ENCODE peak calls at places on chromosomes 1 and 21, in seven cellular contexts. M is HepG2, V is GM12878, R is SK-N-SH, O is GM12891, W is K562, B is H1. J is an unnamed sample.

GRCh38 chr1:224116131-224116530 is 2.2 kb downstream of the FBXO28 start:
- DNase-seq in V (peak; percentile 47), M (peak; percentile 47), R (peak; percentile 26), W (peak; percentile 34), B (no peak), O (no peak), J (no peak)

GRCh38 chr1:110785612-110786011 is 87.3 kb upstream of the CD53 start:
- DNase-seq in M (no peak), B (no peak), V (no peak), O (no peak), W (no peak), R (no peak), J (no peak)

GRCh38 chr1:185964946-185965345 is 230.8 kb downstream of the HMCN1 start:
- DNase-seq in O (no peak), W (no peak), V (no peak), R (no peak), B (no peak), M (no peak), J (no peak)

GRCh38 chr1:55536466-55536865 is 321.3 kb upstream of the USP24 start:
- DNase-seq in O (no peak), B (no peak), W (no peak), V (no peak), R (no peak), M (no peak), J (no peak)

GRCh38 chr1:205563927-205564441 is 59.5 kb downstream of the CDK18 start:
- DNase-seq in V (no peak), B (no peak), R (no peak), O (no peak), M (no peak), W (no peak), J (no peak)

GRCh38 chr21:45999581-46000181 is 18.1 kb downstream of the COL6A1 start:
- DNase-seq in W (no peak), V (no peak), R (no peak), M (no peak), O (no peak), B (no peak), J (no peak)

GRCh38 chr1:161180643-161181042 is 3.3 kb upstream of the B4GALT3 start:
- DNase-seq in M (no peak), W (no peak), O (no peak), V (no peak), B (no peak), R (no peak), J (no peak)

GRCh38 chr21:44804762-44805161 is 3.1 kb upstream of the UBE2G2 start:
- DNase-seq in M (no peak), V (no peak), B (no peak), R (peak; percentile 71), O (no peak), W (no peak), J (no peak)

GRCh38 chr1:106268070-106268469 is 788.4 kb upstream of the PRMT6 start:
- DNase-seq in M (peak; percentile 3), O (no peak), B (no peak), W (no peak), R (no peak), V (no peak), J (no peak)

GRCh38 chr1:155061381-155062150 is 2.0 kb upstream of the EFNA4 start:
- DNase-seq in W (peak; percentile 77), V (peak; percentile 96), B (no peak), R (peak; percentile 88), M (peak; percentile 75), O (peak; percentile 91), J (peak; percentile 91)

GRCh38 chr1:155060736-155061135 is 2.8 kb upstream of the EFNA4 start:
- DNase-seq in W (no peak), M (no peak), O (no peak), R (no peak), B (no peak), V (no peak), J (no peak)

GRCh38 chr1:155062702-155063411 is 683 bp upstream of the EFNA4 start:
- DNase-seq in R (peak; percentile 47), V (no peak), M (peak; percentile 38), O (peak; percentile 82), B (no peak), W (peak; percentile 72), J (peak; percentile 75)

GRCh38 chr1:155063550-155064108 is at the start of gene EFNA4:
- DNase-seq in M (peak; percentile 82), W (peak; percentile 91), B (no peak), O (peak; percentile 91), R (peak; percentile 95), V (no peak), J (peak; percentile 89)

DNA sequence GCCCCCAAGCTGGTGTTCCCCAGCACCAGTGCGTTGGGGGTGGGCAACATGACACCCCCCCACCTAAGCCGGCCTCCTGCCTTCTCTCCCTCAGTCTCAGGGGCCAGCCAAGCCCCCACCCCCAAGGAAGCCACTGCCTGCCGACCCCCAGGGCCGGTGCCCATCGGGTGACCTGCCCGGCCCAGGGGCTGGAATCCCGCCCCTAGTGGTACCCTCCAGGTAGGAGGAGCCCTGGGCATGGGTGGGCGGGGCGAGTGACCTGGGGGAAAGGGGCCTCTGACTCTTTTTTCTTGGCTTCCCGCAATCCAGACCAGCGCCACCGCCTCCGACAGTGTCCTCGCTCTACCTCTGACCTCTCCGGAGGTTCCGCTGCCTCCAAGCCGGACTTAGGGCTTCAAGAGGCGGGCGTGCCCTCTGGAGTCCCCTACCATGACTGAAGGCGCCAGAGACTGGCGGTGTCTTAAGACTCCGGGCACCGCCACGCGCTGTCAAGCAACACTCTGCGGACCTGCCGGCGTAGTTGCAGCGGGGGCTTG is 1.3 kb upstream of the EFNA4 start:
- DNase-seq in O (no peak), V (no peak), M (no peak), B (no peak), R (peak; percentile 59), W (peak; percentile 22), J (no peak)
- TF ChIP-seq TAF1 in O (no peak), V (no peak), M (no peak), B (no peak), R (no peak), W (no peak), J (no peak)

DNA sequence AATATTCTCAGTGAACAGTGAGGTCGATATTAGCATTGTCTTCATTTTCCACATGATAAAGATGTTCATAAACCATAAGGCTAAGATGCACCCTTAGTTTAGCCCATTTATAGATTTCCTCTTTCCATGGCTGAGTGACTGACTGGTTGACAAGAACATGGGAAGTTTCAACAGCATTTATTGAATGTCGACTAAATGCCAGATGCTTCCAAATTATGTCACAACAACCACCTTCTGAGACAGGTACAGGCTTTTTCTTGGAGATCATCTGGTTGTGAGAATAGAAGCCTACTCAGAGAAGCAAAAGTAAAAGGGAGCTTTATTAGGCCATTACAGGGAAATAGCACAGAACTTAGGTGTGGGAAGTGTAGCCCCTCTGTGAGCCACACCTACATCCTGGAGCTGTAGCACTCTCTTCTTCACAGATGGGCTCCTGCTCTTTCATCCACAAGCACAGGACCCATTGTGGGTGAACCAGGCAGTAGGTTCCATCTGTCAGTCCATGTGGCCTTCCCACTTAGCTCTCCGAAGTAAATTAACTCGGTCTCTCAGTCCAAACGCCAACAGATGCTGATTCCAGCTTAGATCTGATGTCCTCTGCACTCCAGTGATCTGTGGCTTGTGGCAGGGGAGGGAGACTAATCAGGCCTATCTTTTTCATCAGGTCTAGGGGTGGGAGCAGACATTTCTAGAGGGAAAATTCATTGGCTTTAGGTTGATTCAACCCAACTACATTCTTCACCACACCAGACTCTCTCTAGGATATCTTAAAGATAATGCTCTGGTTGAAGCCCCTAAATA is 14.3 kb downstream of the ATP2B4 start:
- DNase-seq in W (peak; percentile 49), R (peak; percentile 74), V (no peak), M (no peak), B (no peak), O (no peak), J (no peak)
- TF ChIP-seq POLR2AphosphoS5 in W (no peak), R (no peak), V (no peak), M (no peak), B (no peak), O (no peak), J (no peak)

GRCh38 chr1:51266181-51266580 is 30.1 kb downstream of the RNF11 start:
- DNase-seq in M (no peak), V (no peak), O (no peak), W (no peak), B (no peak), R (no peak), J (no peak)

GRCh38 chr1:51266791-51267190 is 30.7 kb downstream of the RNF11 start:
- DNase-seq in O (no peak), V (no peak), B (no peak), W (no peak), R (no peak), M (no peak), J (no peak)

GRCh38 chr1:51265618-51266017 is 29.5 kb downstream of the RNF11 start:
- DNase-seq in R (no peak), O (no peak), B (no peak), W (no peak), M (no peak), V (no peak), J (no peak)

GRCh38 chr1:51263147-51263850 is 27.2 kb downstream of the RNF11 start:
- DNase-seq in O (no peak), B (no peak), W (no peak), V (no peak), R (peak; percentile 28), M (no peak), J (no peak)

DNA sequence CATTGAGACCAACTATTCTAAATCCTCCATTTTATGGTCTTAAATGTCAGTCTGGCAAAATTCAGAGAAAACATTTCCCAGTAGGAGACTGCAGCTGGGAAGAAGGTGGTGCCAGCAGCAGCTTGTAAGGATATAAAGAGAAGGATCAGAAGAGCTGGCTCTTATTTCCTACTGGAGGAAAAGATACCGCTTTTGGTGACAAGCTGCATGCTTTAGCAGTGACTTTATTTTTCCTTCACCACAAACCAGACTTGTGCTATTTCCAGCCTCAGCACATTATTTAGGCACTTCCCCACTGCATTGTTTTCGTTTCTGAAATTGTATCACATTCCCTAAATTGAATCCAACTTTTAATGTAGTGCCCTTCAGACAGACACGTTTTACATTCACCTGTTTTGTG is 28.4 kb downstream of the RNF11 start:
- DNase-seq in M (no peak), B (no peak), R (no peak), V (no peak), O (no peak), W (no peak), J (no peak)
- TF ChIP-seq TAF1 in M (no peak), B (no peak), R (no peak), V (no peak), O (no peak), W (no peak), J (no peak)

GRCh38 chr1:27574871-27575831 is 28.8 kb downstream of the AHDC1 start:
- DNase-seq in W (peak; percentile 69), B (no peak), V (no peak), R (peak; percentile 72), O (no peak), M (no peak), J (no peak)
- TF ChIP-seq POLR2AphosphoS5 in W (no peak), B (peak; percentile 58), V (no peak), R (no peak), O (no peak), M (no peak), J (no peak)

DNA sequence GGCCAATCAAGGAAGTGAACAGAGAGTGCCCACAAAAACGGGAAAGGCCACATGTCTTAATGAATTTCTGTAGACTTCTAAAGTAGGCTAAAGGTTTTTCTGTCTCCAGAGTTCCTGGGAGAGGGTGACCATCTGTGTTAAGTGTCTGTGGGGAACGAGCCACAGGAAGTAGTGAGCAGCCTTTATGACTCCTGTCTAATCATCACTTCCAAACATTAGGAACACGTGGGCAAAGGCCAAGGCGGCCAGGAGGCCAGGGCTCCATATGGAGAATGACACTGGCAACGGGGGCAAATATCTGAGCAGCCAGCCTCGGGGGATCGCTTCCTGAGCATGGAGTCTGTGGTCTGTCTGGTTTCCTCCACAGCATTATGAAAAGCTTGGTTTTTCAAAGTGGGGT is 7.1 kb downstream of the FAM89A start:
- DNase-seq in O (no peak), M (no peak), V (no peak), W (no peak), B (no peak), R (no peak), J (no peak)
- TF ChIP-seq TAF1 in O (no peak), M (no peak), V (no peak), W (no peak), B (no peak), R (no peak), J (no peak)

GRCh38 chr1:116910379-116911165 is 856 bp downstream of the PTGFRN start:
- DNase-seq in B (no peak), O (peak; percentile 28), M (peak; percentile 25), W (peak; percentile 77), R (peak; percentile 41), V (no peak), J (peak; percentile 32)
- TF ChIP-seq POLR2AphosphoS5 in B (no peak), O (no peak), M (no peak), W (no peak), R (no peak), V (no peak), J (no peak)